ENCODE peak calls at places on chromosomes 3 and 15, in four cellular contexts. Z, P, K and I are unnamed samples.

GRCh38 chr3:51257865-51258264 is 127.2 kb upstream of the MANF start:
- DNase-seq in K (no peak), Z (no peak), P (no peak), I (no peak)

GRCh38 chr15:80585544-80586018 is 109.5 kb upstream of the ABHD17C start:
- DNase-seq in Z (no peak), P (peak), K (no peak), I (no peak)

GRCh38 chr3:36792342-36792741 is 28.0 kb upstream of the DCLK3 start:
- DNase-seq in Z (no peak), K (peak), P (no peak), I (no peak)

GRCh38 chr15:69535101-69535638 is 82.6 kb downstream of the RPLP1 start:
- DNase-seq in Z (no peak), K (peak), P (no peak), I (no peak)

GRCh38 chr3:46001178-46001577 is 5.6 kb upstream of the FYCO1 start:
- DNase-seq in P (no peak), K (no peak), Z (no peak), I (no peak)

GRCh38 chr15:68580883-68581155 is 2.0 kb downstream of the CORO2B start:
- DNase-seq in K (no peak), Z (no peak), P (no peak), I (no peak)

GRCh38 chr15:25242166-25242879 is 196.5 kb downstream of the UBE3A start:
- DNase-seq in K (no peak), P (no peak), Z (no peak), I (no peak)

GRCh38 chr15:78929536-78930264 is 15.1 kb downstream of the CTSH start:
- DNase-seq in P (no peak), Z (no peak), K (no peak), I (no peak)

GRCh38 chr3:150370129-150370602 is 37.9 kb upstream of the TSC22D2 start:
- DNase-seq in P (peak), K (peak), Z (no peak), I (no peak)

GRCh38 chr15:82046668-82047492 is 1.1 kb upstream of the MEX3B start:
- DNase-seq in P (peak), K (peak), Z (peak), I (peak)

GRCh38 chr15:41392659-41393058 is 9.6 kb downstream of the NDUFAF1 start:
- DNase-seq in P (no peak), Z (no peak), K (no peak), I (no peak)

GRCh38 chr3:12062605-12063004 is 58.4 kb downstream of the SYN2 start:
- DNase-seq in Z (no peak), K (no peak), P (no peak), I (no peak)

GRCh38 chr3:71584216-71585061 is 911 bp upstream of the FOXP1 start:
- DNase-seq in K (peak), Z (peak), P (peak), I (peak)

GRCh38 chr15:51751687-51752683 is 588 bp downstream of the TMOD2 start:
- DNase-seq in P (peak), K (no peak), Z (no peak), I (peak)

GRCh38 chr15:72196409-72197044 is 1.1 kb downstream of the GRAMD2A start:
- DNase-seq in P (no peak), Z (no peak), K (no peak), I (no peak)

GRCh38 chr15:80562846-80563245 is 132.3 kb upstream of the ABHD17C start:
- DNase-seq in P (no peak), Z (no peak), K (no peak), I (peak)

GRCh38 chr15:51251591-51251990 is 86.8 kb downstream of the CYP19A1 start:
- DNase-seq in Z (no peak), P (no peak), K (no peak), I (no peak)

GRCh38 chr3:165642761-165643432 is 194.3 kb downstream of the BCHE start:
- DNase-seq in P (peak), Z (no peak), K (peak), I (no peak)